ENCODE peak calls at places on chromosomes 6 and 20, in five cellular contexts. K is left colon, F is epithelial cell of esophagus, Y is GM13976, P is WTC11. B is an unnamed sample.

GRCh38 chr20:10769700-10770099 is 95.9 kb upstream of the JAG1 start:
- DNase-seq in Y (no peak), P (no peak), F (peak), K (no peak), B (no peak)

GRCh38 chr6:39209908-39210307 is 19.4 kb downstream of the KCNK5 start:
- DNase-seq in F (no peak), P (no peak), Y (no peak), K (no peak), B (no peak)

GRCh38 chr20:2693286-2693995 is 861 bp downstream of the EBF4 start:
- DNase-seq in K (peak), P (peak), F (no peak), Y (peak), B (no peak)

GRCh38 chr6:119308048-119308570 is 41.5 kb downstream of the MAN1A1 start:
- DNase-seq in P (no peak), F (peak), K (no peak), Y (no peak), B (no peak)

GRCh38 chr6:16130437-16130891 is 1.6 kb downstream of the MYLIP start:
- DNase-seq in F (peak), Y (no peak), K (peak), P (no peak), B (no peak)

GRCh38 chr20:45347936-45348809 is at the start of gene SDC4:
- DNase-seq in F (peak), Y (peak), P (peak), K (peak), B (no peak)

GRCh38 chr6:129031051-129031599 is 148.2 kb downstream of the LAMA2 start:
- DNase-seq in Y (no peak), K (no peak), P (no peak), F (peak), B (no peak)

GRCh38 chr6:157832250-157832967 is 9.4 kb downstream of the SNX9 start:
- DNase-seq in F (peak), K (no peak), P (no peak), Y (no peak), B (no peak)

GRCh38 chr6:25706314-25707014 is 48.1 kb upstream of the SLC17A4 start:
- DNase-seq in P (no peak), K (peak), Y (no peak), F (peak), B (no peak)

GRCh38 chr6:37283786-37284185 is 25.8 kb upstream of the TMEM217 start:
- DNase-seq in K (peak), F (no peak), Y (no peak), P (no peak), B (no peak)

GRCh38 chr6:25875563-25875905 is 1.5 kb upstream of the SLC17A3 start:
- DNase-seq in P (no peak), F (no peak), Y (no peak), K (no peak), B (no peak)

GRCh38 chr20:20065366-20065765 is 13.0 kb downstream of the CFAP61 start:
- DNase-seq in P (no peak), K (no peak), F (no peak), Y (no peak), B (no peak)

GRCh38 chr20:53606364-53606985 is 12.8 kb upstream of the ZNF217 start:
- DNase-seq in Y (no peak), P (no peak), F (no peak), K (no peak), B (no peak)

GRCh38 chr6:155660243-155660977 is 204.8 kb upstream of the NOX3 start:
- DNase-seq in K (no peak), F (no peak), Y (no peak), P (no peak), B (no peak)

GRCh38 chr6:135581211-135581610 is 83.7 kb upstream of the AHI1 start:
- DNase-seq in F (no peak), P (no peak), K (no peak), Y (no peak), B (no peak)

GRCh38 chr6:32195902-32196681 is 3.6 kb upstream of the GPSM3 start:
- DNase-seq in K (peak), Y (peak), P (peak), F (peak), B (peak)

GRCh38 chr20:46126440-46127056 is 8.4 kb downstream of the CD40 start:
- DNase-seq in F (peak), Y (no peak), K (no peak), P (no peak), B (no peak)

GRCh38 chr20:47126709-47127108 is 229.8 kb downstream of the ZMYND8 start:
- DNase-seq in Y (no peak), F (no peak), P (no peak), K (no peak), B (no peak)

GRCh38 chr6:132259070-132259469 is 142.2 kb downstream of the MOXD1 start:
- DNase-seq in Y (no peak), K (no peak), F (peak), P (no peak), B (no peak)

GRCh38 chr6:28648035-28648877 is 122.6 kb downstream of the GPX5 start:
- DNase-seq in Y (peak), K (peak), P (peak), F (peak), B (peak)

GRCh38 chr6:149331043-149331807 is 13.7 kb downstream of the TAB2 start:
- DNase-seq in P (no peak), F (peak), Y (no peak), K (no peak), B (no peak)

GRCh38 chr6:79602859-79603258 is 28.3 kb upstream of the SH3BGRL2 start:
- DNase-seq in F (no peak), Y (no peak), P (no peak), K (no peak), B (no peak)

GRCh38 chr20:45833883-45834796 is 541 bp downstream of the SNX21 start:
- DNase-seq in Y (peak), F (peak), K (peak), P (peak), B (peak)

GRCh38 chr6:116925088-116925794 is 48.2 kb downstream of the RFX6 start:
- DNase-seq in Y (no peak), K (no peak), P (no peak), F (no peak), B (no peak)

B was measured in GM12865.